ENCODE peak calls at places on chromosome 18, in four cellular contexts. V, Z, T and E are unnamed samples.

GRCh38 chr18:23958036-23958435 is 56.5 kb upstream of the TTC39C start:
- DNase-seq in V (no peak), Z (no peak), T (peak), E (no peak)

GRCh38 chr18:65725421-65726050 is 25.3 kb upstream of the CDH7 start:
- DNase-seq in T (peak), V (peak), Z (no peak), E (peak)

GRCh38 chr18:75141166-75141565 is 67.8 kb downstream of the PTGR3 start:
- DNase-seq in T (no peak), Z (no peak), V (no peak), E (no peak)

GRCh38 chr18:23498062-23498582 is 5.2 kb upstream of the RMC1 start:
- DNase-seq in T (no peak), V (no peak), Z (no peak), E (no peak)

GRCh38 chr18:55275042-55275897 is 312.7 kb downstream of the TCF4 start:
- DNase-seq in Z (peak), V (no peak), T (peak), E (no peak)

GRCh38 chr18:52408800-52409302 is 68.9 kb downstream of the DCC start:
- DNase-seq in T (no peak), V (no peak), Z (no peak), E (no peak)

GRCh38 chr18:59570101-59570875 is 126.9 kb downstream of the CCBE1 start:
- DNase-seq in V (no peak), Z (no peak), T (peak), E (peak)

GRCh38 chr18:13577091-13577697 is 149.2 kb downstream of the FAM210A start:
- DNase-seq in V (no peak), T (peak), Z (no peak), E (no peak)

GRCh38 chr18:62566199-62566598 is 43.4 kb downstream of the ZCCHC2 start:
- DNase-seq in V (peak), Z (peak), T (peak), E (peak)

GRCh38 chr18:72174972-72175649 is 369.0 kb downstream of the CBLN2 start:
- DNase-seq in T (no peak), Z (no peak), V (no peak), E (no peak)

GRCh38 chr18:78699516-78699915 is 280.1 kb upstream of the SALL3 start:
- DNase-seq in Z (no peak), T (no peak), V (no peak), E (no peak)

GRCh38 chr18:76494541-76495403 is at the start of gene ZNF516:
- DNase-seq in V (peak), Z (no peak), T (peak), E (peak)

GRCh38 chr18:42936289-42936688 is 179.2 kb downstream of the RIT2 start:
- DNase-seq in Z (peak), T (no peak), V (no peak), E (no peak)

GRCh38 chr18:45837283-45838070 is 12.0 kb downstream of the SIGLEC15 start:
- DNase-seq in T (peak), V (peak), Z (peak), E (peak)

GRCh38 chr18:9617006-9617542 is 2.7 kb upstream of the PPP4R1 start:
- DNase-seq in T (peak), Z (peak), V (no peak), E (no peak)

GRCh38 chr18:79680100-79680879 is 687 bp downstream of the CTDP1 start:
- DNase-seq in V (peak), T (peak), Z (peak), E (no peak)

GRCh38 chr18:62339106-62339988 is 14.2 kb downstream of the TNFRSF11A start:
- DNase-seq in V (peak), T (peak), Z (peak), E (no peak)

GRCh38 chr18:74631242-74632087 is 33.8 kb downstream of the ZNF407 start:
- DNase-seq in T (peak), Z (peak), V (no peak), E (no peak)

GRCh38 chr18:26648509-26649192 is 100.3 kb upstream of the KCTD1 start:
- DNase-seq in V (no peak), T (no peak), Z (no peak), E (no peak)

GRCh38 chr18:63366991-63367240 is at the start of gene KDSR:
- DNase-seq in V (no peak), T (no peak), Z (no peak), E (no peak)

GRCh38 chr18:67043276-67043675 is 439.4 kb upstream of the CDH19 start:
- DNase-seq in V (no peak), T (no peak), Z (no peak), E (no peak)

GRCh38 chr18:8617907-8618306 is 8.7 kb downstream of the RAB12 start:
- DNase-seq in T (no peak), Z (no peak), V (no peak), E (no peak)

GRCh38 chr18:9825571-9826073 is 60.2 kb upstream of the TXNDC2 start:
- DNase-seq in Z (peak), V (peak), T (peak), E (no peak)

GRCh38 chr18:46481048-46481846 is 175.8 kb downstream of the LOXHD1 start:
- DNase-seq in V (peak), T (peak), Z (peak), E (peak)

GRCh38 chr18:32771169-32771751 is 1.6 kb downstream of the KLHL14 start:
- DNase-seq in V (peak), T (no peak), Z (no peak), E (peak)

GRCh38 chr18:52875711-52876110 is 535.7 kb downstream of the DCC start:
- DNase-seq in T (no peak), V (no peak), Z (no peak), E (no peak)

GRCh38 chr18:44098551-44099098 is 582.1 kb upstream of the SETBP1 start:
- DNase-seq in T (peak), Z (peak), V (no peak), E (peak)

GRCh38 chr18:50947899-50948298 is 19.9 kb upstream of the ELAC1 start:
- DNase-seq in V (no peak), Z (no peak), T (peak), E (no peak)

DNA sequence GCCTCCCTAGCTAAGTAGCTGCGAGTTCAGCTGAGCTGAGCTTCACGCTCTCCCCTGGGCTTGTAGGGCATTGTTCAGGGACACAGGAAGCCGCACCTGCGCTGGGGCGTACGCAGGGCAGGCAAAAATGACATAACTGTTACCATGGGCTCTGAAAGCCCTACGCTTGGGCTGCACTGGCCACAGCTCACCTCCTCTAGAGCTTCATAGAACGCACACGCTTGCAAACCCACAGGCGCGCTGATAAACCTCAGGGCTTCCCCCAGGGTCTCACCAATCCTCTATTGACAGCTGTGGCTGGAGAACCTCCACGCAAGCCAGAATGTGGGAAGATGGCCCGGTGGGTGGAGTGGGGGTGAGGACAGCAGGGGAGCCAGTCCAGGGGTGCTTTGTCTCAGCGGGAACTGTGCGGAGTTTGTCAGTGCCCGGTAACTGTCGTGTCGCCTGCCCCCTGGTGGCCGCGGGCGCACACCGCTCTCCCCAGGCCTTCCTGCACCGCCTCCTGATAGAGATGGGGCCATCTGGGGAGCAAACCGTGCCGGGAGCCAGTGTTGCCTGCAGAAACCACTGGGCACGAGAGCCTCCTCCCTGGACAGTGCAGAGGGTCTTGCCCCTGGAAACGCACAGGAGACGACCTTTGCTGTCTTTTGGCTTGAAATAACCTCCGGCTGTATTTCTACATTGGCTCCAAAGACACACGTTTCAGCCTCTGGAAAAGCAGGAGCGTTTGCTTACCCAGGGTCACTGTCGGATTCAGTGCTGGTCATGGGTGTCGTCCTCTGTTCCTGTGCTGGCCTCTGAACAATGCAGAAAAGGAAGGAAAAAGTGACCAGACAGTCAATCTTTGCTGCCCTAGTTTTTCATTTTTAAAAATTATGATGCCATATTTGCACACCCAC is 17.0 kb upstream of the CIDEA start:
- DNase-seq in Z (peak), V (peak), T (peak), E (peak)
- H3K4me3 ChIP-seq in Z (no peak), V (no peak), T (no peak), E (no peak)

GRCh38 chr18:37144921-37145320 is 316.0 kb downstream of the KIAA1328 start:
- DNase-seq in T (no peak), V (no peak), Z (no peak), E (no peak)
- H3K27ac ChIP-seq in T (no peak), V (no peak), Z (no peak), E (no peak)

DNA sequence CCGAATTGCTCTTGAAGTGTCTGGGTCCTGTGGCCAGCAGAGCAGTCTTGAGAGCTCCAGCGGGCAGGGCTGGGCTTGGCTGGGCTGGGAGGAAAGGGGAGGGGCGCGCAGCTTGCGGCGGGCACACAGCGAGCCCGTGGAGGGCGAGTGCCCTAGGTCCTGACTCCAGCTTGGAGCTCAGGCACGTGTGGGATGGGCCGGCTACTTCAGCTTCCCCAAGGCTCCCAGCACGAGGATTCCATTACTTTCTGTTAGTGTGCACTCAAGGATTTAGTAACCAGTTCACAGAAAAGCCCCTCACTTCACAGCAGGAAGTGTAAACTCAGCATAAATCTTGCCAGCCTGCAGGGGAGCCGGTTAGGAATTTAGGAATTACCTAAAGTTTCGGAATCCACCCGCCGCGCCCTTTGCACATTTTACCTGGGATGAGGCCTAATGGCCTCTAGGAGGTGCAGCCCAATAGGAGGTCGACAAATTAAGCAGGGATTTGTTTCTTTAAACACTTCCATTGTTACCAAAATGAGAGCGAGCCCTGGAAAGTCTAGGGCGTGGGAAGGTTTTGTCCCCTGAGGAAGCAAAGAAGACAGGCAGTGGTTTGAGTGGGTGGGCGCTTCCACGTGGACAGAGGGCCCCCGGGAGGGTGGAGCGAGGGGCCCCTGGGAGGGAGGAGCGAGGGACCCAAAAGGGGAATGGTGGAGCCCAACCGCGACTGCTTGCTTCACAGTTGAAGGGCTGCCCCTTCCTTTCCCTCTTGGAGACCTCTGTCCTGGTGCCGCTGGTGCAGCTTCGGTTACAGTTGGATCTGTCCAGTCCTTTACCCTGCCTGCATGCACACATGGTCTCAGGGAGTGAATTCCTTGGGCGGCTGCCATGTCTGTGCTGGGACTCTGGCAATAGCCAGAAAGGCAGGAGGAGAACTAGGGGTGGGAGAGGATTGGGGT is 93.3 kb downstream of the CTAGE1 start:
- DNase-seq in Z (peak), V (no peak), T (peak), E (no peak)
- H3K4me3 ChIP-seq in Z (peak), V (no peak), T (no peak), E (no peak)

GRCh38 chr18:57942493-57942892 is 101.5 kb upstream of the NEDD4L start:
- DNase-seq in T (no peak), Z (no peak), V (no peak), E (no peak)
- H3K27ac ChIP-seq in T (no peak), Z (no peak), V (no peak), E (peak)

GRCh38 chr18:34222396-34223163 is 2.1 kb downstream of the NOL4 start:
- DNase-seq in Z (peak), T (no peak), V (peak), E (peak)
- H3K4me3 ChIP-seq in Z (peak), T (peak), V (peak), E (peak)

GRCh38 chr18:48787523-48788151 is 163.1 kb downstream of the SMAD7 start:
- DNase-seq in T (no peak), Z (no peak), V (no peak), E (no peak)
- H3K27ac ChIP-seq in T (peak), Z (no peak), V (no peak), E (no peak)

GRCh38 chr18:3495691-3496090 is 45.7 kb downstream of the TGIF1 start:
- DNase-seq in V (no peak), Z (no peak), T (no peak), E (no peak)

GRCh38 chr18:3502650-3503049 is 52.7 kb downstream of the TGIF1 start:
- DNase-seq in Z (no peak), V (no peak), T (no peak), E (no peak)

GRCh38 chr18:3499498-3499897 is 49.5 kb downstream of the TGIF1 start:
- DNase-seq in T (peak), V (no peak), Z (no peak), E (no peak)

GRCh38 chr18:3500016-3500415 is 50.0 kb downstream of the TGIF1 start:
- DNase-seq in Z (peak), V (no peak), T (no peak), E (no peak)

GRCh38 chr18:3498705-3499451 is 48.9 kb downstream of the TGIF1 start:
- DNase-seq in Z (peak), V (peak), T (peak), E (peak)
- H3K4me3 ChIP-seq in Z (peak), V (peak), T (peak), E (peak)

DNA sequence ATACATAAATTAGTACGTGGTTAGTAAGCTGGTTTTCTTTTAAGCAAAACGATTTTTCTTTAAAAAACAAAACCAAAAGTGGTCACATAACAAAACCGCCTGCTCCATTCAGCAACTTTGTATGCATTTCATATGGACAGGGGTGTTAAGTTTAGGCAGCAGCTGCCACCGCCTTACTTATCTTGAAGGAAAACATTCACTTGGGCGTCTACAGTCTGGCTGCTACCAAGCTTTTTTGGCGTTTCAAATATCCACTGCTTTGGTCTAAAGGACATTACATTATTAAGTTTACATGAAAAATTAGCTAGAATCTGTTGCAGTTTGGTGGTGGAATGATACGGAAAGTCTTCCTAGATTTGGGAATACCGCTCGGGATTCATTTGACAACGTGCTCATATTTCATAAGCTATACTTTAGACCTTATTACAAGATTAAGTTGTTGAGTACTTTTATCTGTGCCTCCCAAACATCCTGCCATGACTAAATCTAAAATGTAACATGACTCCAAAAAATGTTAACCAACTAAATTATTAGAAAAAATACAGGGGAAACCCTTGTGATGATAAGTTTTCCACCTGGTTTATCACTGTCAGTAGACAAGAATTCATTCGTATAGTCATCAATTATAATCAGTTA is 214.8 kb downstream of the NEDD4L start:
- DNase-seq in V (no peak), T (no peak), Z (no peak), E (no peak)
- H3K27ac ChIP-seq in V (no peak), T (no peak), Z (no peak), E (no peak)